ENCODE peak calls at places on chromosomes 13 and 19, in four cellular contexts. N, F, K and U are unnamed samples.

GRCh38 chr13:74219571-74219970 is 85.4 kb upstream of the KLF12 start:
- DNase-seq in N (no peak), F (no peak), K (no peak), U (no peak)

GRCh38 chr19:32682317-32682716 is 6.7 kb downstream of the RGS9BP start:
- DNase-seq in N (no peak), F (no peak), K (no peak), U (no peak)

GRCh38 chr19:44718441-44719261 is 19.7 kb downstream of the CEACAM16 start:
- DNase-seq in N (no peak), F (no peak), K (no peak), U (no peak)

GRCh38 chr13:101875717-101876393 is 423.4 kb downstream of the ITGBL1 start:
- DNase-seq in N (no peak), F (no peak), K (no peak), U (no peak)

GRCh38 chr19:52778811-52779210 is 7.8 kb downstream of the ZNF600 start:
- DNase-seq in N (no peak), F (peak; percentile 5), K (no peak), U (no peak)

GRCh38 chr19:29666634-29667389 is 1.6 kb downstream of the PLEKHF1 start:
- DNase-seq in N (no peak), F (no peak), K (no peak), U (no peak)

GRCh38 chr13:86757236-86757978 is 913.8 kb upstream of the SLITRK5 start:
- DNase-seq in N (no peak), F (no peak), K (peak; percentile 31), U (no peak)

GRCh38 chr19:39402417-39403297 is 4.0 kb upstream of the ZFP36 start:
- DNase-seq in N (peak; percentile 84), F (peak; percentile 78), K (no peak), U (peak; percentile 64)

GRCh38 chr13:34847751-34848150 is 94.3 kb upstream of the NBEA start:
- DNase-seq in N (no peak), F (no peak), K (no peak), U (no peak)

GRCh38 chr13:51955841-51956603 is 55.2 kb downstream of the ATP7B start:
- DNase-seq in N (peak; percentile 29), F (no peak), K (no peak), U (no peak)

GRCh38 chr13:29906432-29907011 is 56.1 kb upstream of the UBL3 start:
- DNase-seq in N (no peak), F (no peak), K (no peak), U (no peak)
- TF ChIP-seq EGR1 in N (no peak), F (no peak), K (no peak), U (no peak)

DNA sequence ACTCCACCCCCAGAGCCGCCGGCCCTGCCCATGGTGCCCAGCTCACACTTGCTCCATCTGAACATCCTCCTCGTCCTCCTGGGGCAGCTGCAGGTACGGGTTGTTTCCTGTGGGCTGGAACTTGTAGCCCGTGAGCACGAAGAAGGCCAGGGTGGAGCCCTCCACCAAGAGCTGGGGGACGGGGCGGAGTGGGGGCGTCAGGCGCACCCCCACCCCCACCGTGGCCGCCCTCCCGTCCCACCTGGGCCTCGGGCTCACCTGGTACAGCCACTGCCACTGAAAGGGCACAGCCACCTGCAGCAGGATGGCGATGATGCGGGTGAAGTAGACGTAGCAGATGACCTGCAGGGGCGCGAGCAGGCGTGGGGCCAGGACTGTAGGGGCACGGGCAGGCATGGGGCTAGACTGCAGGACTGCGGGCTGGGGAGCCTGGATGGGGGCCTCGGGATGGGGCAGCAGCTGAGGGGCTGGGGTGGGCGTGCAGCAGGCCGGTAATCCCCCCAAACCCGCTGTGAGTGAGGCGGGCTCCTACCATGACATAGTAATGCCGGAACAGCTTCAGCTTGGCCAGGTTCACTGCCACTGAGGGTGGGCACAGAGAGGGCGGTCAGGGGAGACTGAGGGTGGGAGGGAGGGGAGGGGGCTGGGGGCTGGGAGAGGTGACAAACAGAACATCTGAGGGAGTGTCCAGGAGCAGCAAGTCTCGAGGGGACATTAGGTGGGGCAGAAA is 6.3 kb downstream of the GPR108 start:
- DNase-seq in N (no peak), F (no peak), K (no peak), U (no peak)
- TF ChIP-seq JUND in N (no peak), F (no peak), K (no peak), U (no peak)

DNA sequence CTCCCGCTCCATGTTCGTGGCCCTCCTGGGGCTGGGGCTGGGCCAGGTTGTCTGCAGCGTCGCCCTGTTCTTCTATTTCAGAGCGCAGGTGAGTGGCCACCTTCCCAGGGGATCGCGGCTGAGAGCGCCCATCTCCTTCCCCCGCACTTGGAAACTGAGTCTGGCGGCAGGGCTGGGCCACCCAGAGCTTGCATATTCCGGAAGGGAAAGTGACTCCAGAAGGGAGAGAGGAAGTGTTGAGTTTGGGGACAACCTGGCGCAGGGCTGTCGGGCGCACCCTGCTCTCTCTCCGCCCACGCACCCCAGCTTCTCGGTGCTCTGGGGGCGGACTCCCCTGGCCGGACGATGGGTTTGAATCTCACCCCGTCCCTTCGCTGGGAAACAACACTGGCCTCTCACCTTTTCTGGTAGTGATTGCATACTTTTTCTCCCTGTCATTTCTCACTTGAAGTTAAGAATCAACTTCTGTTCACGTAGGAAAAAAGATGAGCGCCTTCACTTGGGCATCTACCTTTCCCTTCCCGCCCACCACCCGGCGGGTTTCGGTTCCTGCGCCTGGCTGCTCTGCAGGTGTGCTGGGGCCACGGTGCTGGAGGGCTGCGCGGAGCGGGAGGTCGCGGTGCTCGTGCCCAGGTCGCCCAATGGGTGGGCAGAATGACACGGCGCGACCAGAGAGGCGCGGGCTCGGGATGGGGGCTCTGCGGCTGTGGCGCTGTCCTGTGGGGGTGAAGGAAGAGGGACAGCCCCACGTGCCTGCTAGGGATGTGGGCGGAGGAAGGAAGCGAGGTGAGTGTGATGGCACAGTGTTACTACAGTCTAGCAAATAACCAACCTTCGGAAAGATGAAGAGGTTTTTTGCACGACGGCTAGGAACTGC is 721 bp downstream of the TNFSF11 start:
- DNase-seq in N (no peak), F (no peak), K (no peak), U (no peak)
- TF ChIP-seq EGR1 in N (peak; percentile 14), F (peak; percentile 99), K (peak; percentile 95), U (no peak)

GRCh38 chr13:20360835-20361412 is 128.8 kb upstream of the GJB6 start:
- DNase-seq in N (no peak), F (no peak), K (no peak), U (no peak)
- TF ChIP-seq JUND in N (no peak), F (no peak), K (no peak), U (no peak)

GRCh38 chr13:41409611-41410010 is 47.7 kb upstream of the RGCC start:
- DNase-seq in N (no peak), F (no peak), K (no peak), U (no peak)

GRCh38 chr13:41408061-41408460 is 49.3 kb upstream of the RGCC start:
- DNase-seq in N (no peak), F (no peak), K (no peak), U (no peak)

GRCh38 chr13:41403983-41404382 is 53.4 kb upstream of the RGCC start:
- DNase-seq in N (no peak), F (no peak), K (no peak), U (no peak)

GRCh38 chr13:41405367-41405766 is 52.0 kb upstream of the RGCC start:
- DNase-seq in N (no peak), F (no peak), K (no peak), U (no peak)

GRCh38 chr13:41407380-41407779 is 50.0 kb upstream of the RGCC start:
- DNase-seq in N (no peak), F (no peak), K (no peak), U (no peak)
- TF ChIP-seq EGR1 in N (no peak), F (no peak), K (no peak), U (no peak)

GRCh38 chr13:79481685-79482052 is 714 bp downstream of the NDFIP2 start:
- DNase-seq in N (peak; percentile 10), F (no peak), K (no peak), U (no peak)
- TF ChIP-seq JUND in N (no peak), F (no peak), K (no peak), U (no peak)

DNA sequence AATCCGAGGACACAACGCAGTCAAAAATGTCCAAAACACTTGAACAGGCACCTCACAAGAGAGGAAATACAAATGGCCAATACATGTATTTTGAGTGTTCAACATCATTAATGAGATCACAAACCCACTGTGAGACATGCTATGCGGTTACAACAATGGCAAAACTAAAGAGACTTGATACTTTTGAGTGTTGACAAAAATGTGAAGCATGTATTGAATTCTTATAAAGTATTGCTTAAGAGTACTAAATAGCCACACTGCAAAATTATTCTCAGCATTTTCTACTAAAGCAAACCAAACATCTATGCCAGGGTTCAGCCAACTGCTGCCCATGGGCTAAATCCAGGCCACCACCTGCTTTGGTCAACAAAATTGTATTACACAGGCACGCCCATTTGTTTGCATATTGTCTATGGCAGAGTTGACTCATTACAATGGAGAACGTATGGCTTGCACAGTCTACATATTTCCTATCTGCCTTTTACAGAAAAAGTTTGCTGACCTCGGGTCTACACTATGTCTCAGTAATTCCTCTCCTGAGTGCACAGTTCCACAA is 135.3 kb downstream of the B3GLCT start:
- DNase-seq in N (no peak), F (no peak), K (no peak), U (no peak)
- TF ChIP-seq EGR1 in N (no peak), F (no peak), K (no peak), U (no peak)

GRCh38 chr13:20431080-20431479 is 94.6 kb downstream of the CRYL1 start:
- DNase-seq in N (no peak), F (no peak), K (no peak), U (no peak)
- TF ChIP-seq JUND in N (no peak), F (no peak), K (no peak), U (no peak)

DNA sequence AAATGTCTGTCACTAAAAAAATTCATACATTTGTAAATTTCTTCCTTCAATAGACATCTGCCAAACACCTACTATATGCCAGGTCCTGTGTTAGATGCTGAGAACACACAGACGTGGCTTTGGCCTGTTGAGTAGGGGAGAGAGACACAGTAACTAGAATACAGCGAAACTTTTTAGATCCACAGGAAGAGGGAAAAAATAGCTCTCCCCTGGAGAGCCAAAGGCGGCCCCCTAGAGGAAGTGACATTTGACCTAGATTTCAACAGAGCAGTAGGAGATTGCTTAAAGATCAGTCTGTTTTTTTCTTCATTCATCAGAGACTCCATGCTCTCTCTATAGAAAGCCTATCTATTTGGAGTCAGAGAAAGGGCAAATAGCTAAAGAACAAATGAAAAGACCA is 11.3 kb downstream of the LCP1 start:
- DNase-seq in N (no peak), F (no peak), K (no peak), U (no peak)
- TF ChIP-seq EGR1 in N (no peak), F (no peak), K (no peak), U (no peak)